ENCODE peak calls at places on chromosome 15, in five cellular contexts. P is retinal pigment epithelial cell; K is HAP-1; R is substantia nigra; S is stimulated activated CD4-positive, alpha-beta T cell treated with anti-CD3 and anti-CD28 coated beads, Interleukin-1b, Interleukin-23, amount 100 ng/mL, for 48 hours. C is an unnamed sample.

GRCh38 chr15:26628879-26629529 is 143.9 kb downstream of the GABRB3 start:
- DNase-seq in P (no peak), K (no peak), R (no peak), S (no peak), C (no peak)

GRCh38 chr15:57946491-57947048 is 118.9 kb downstream of the ALDH1A2 start:
- DNase-seq in P (no peak), K (no peak), R (no peak), S (no peak), C (no peak)

GRCh38 chr15:33915571-33916407 is 52.5 kb upstream of the CHRM5 start:
- DNase-seq in P (peak), K (peak), R (no peak), S (no peak), C (peak)

GRCh38 chr15:56916825-56917477 is 1.5 kb upstream of the TCF12 start:
- DNase-seq in P (no peak), K (no peak), R (no peak), S (no peak), C (no peak)

GRCh38 chr15:90036806-90037509 is 35.8 kb downstream of the ZNF710 start:
- DNase-seq in P (no peak), K (no peak), R (no peak), S (no peak), C (no peak)

GRCh38 chr15:47244361-47244760 is 472.9 kb upstream of the SEMA6D start:
- DNase-seq in P (no peak), K (no peak), R (no peak), S (no peak), C (no peak)

GRCh38 chr15:94110476-94111130 is 120.8 kb upstream of the MCTP2 start:
- DNase-seq in P (no peak), K (no peak), R (no peak), S (no peak), C (no peak)

GRCh38 chr15:51876169-51876568 is 46.7 kb downstream of the TMOD3 start:
- DNase-seq in P (no peak), K (no peak), R (no peak), S (no peak), C (no peak)

GRCh38 chr15:39110336-39110735 is 470.5 kb upstream of the THBS1 start:
- DNase-seq in P (no peak), K (no peak), R (no peak), S (no peak), C (no peak)

C was measured in NT2/D1.